ENCODE peak calls at places on chromosomes 7 and 10, in four cellular contexts. Q, K, O and F are unnamed samples.

GRCh38 chr10:87593702-87594101 is 66.0 kb upstream of the PAPSS2 start:
- DNase-seq in Q (peak), K (no peak), O (no peak), F (no peak)

GRCh38 chr10:92830478-92831389 is 17.6 kb upstream of the EXOC6 start:
- DNase-seq in Q (no peak), K (no peak), O (no peak), F (peak)

GRCh38 chr7:1666251-1666778 is 3.8 kb upstream of the ELFN1 start:
- DNase-seq in Q (no peak), K (peak), O (no peak), F (no peak)

GRCh38 chr10:52566471-52567246 is 205.9 kb downstream of the MBL2 start:
- DNase-seq in Q (peak), K (peak), O (peak), F (no peak)

GRCh38 chr10:43979551-43979950 is 330.9 kb upstream of the ZNF32 start:
- DNase-seq in Q (no peak), K (no peak), O (no peak), F (no peak)

GRCh38 chr7:6237002-6237401 is 35.4 kb downstream of the CYTH3 start:
- DNase-seq in Q (no peak), K (no peak), O (no peak), F (no peak)

GRCh38 chr7:46996972-46997371 is 584.9 kb downstream of the TNS3 start:
- DNase-seq in Q (no peak), K (no peak), O (no peak), F (no peak)

GRCh38 chr10:75209325-75210192 is 1.0 kb upstream of the VDAC2 start:
- DNase-seq in Q (peak), K (no peak), O (no peak), F (peak)

GRCh38 chr7:155361947-155362346 is 64.3 kb downstream of the INSIG1 start:
- DNase-seq in Q (no peak), K (no peak), O (no peak), F (no peak)

GRCh38 chr10:78513330-78513729 is 479.7 kb downstream of the RPS24 start:
- DNase-seq in Q (peak), K (no peak), O (no peak), F (no peak)

GRCh38 chr7:65910237-65910636 is 37.4 kb downstream of the VKORC1L1 start:
- DNase-seq in Q (peak), K (no peak), O (no peak), F (no peak)

GRCh38 chr10:124329941-124330340 is 88.8 kb downstream of the OAT start:
- DNase-seq in Q (no peak), K (no peak), O (no peak), F (no peak)

GRCh38 chr10:71486465-71487114 is 89.9 kb downstream of the CDH23 start:
- DNase-seq in Q (peak), K (no peak), O (peak), F (peak)

GRCh38 chr7:54811925-54812264 is 52.9 kb upstream of the SEC61G start:
- DNase-seq in Q (peak), K (no peak), O (no peak), F (no peak)

GRCh38 chr10:29525762-29526161 is 109.0 kb downstream of the SVIL start:
- DNase-seq in Q (no peak), K (no peak), O (no peak), F (no peak)

GRCh38 chr10:101006593-101007098 is 7.0 kb downstream of the LZTS2 start:
- DNase-seq in Q (peak), K (no peak), O (no peak), F (no peak)

GRCh38 chr10:1301138-1301537 is 245.0 kb downstream of the WDR37 start:
- DNase-seq in Q (no peak), K (no peak), O (no peak), F (no peak)

GRCh38 chr7:82373890-82374289 is 69.7 kb downstream of the CACNA2D1 start:
- DNase-seq in Q (no peak), K (no peak), O (no peak), F (no peak)

GRCh38 chr7:6556196-6556595 is 4.9 kb upstream of the GRID2IP start:
- DNase-seq in Q (no peak), K (no peak), O (no peak), F (no peak)

GRCh38 chr10:70901276-70901878 is 13.0 kb upstream of the PCBD1 start:
- DNase-seq in Q (no peak), K (no peak), O (no peak), F (no peak)

GRCh38 chr7:37732253-37732652 is 48.7 kb downstream of the GPR141 start:
- DNase-seq in Q (no peak), K (no peak), O (peak), F (peak)

GRCh38 chr7:29607259-29607658 is 43.6 kb downstream of the PRR15 start:
- DNase-seq in Q (no peak), K (no peak), O (no peak), F (no peak)

GRCh38 chr10:44056947-44057811 is 327.7 kb downstream of the CXCL12 start:
- DNase-seq in Q (no peak), K (no peak), O (no peak), F (no peak)

GRCh38 chr7:2734761-2735571 is 47.0 kb downstream of the AMZ1 start:
- DNase-seq in Q (no peak), K (no peak), O (no peak), F (peak)

GRCh38 chr10:114283535-114283934 is 44.5 kb downstream of the VWA2 start:
- DNase-seq in Q (no peak), K (no peak), O (no peak), F (no peak)

GRCh38 chr7:37916673-37917660 is at the start of gene SFRP4:
- DNase-seq in Q (peak), K (peak), O (peak), F (peak)

GRCh38 chr7:11302121-11302520 is 328.4 kb downstream of the PHF14 start:
- DNase-seq in Q (no peak), K (no peak), O (no peak), F (no peak)

GRCh38 chr7:2149672-2150444 is 82.9 kb downstream of the MAD1L1 start:
- DNase-seq in Q (no peak), K (no peak), O (peak), F (no peak)

GRCh38 chr10:79256264-79256806 is 90.9 kb upstream of the PPIF start:
- DNase-seq in Q (no peak), K (no peak), O (no peak), F (no peak)

GRCh38 chr7:55533050-55533728 is 39.1 kb downstream of the VOPP1 start:
- DNase-seq in Q (peak), K (no peak), O (no peak), F (no peak)

GRCh38 chr7:77887567-77887966 is 89.0 kb downstream of the PHTF2 start:
- DNase-seq in Q (peak), K (no peak), O (no peak), F (no peak)

GRCh38 chr7:135763261-135763660 is 14.6 kb upstream of the FAM180A start:
- DNase-seq in Q (peak), K (no peak), O (no peak), F (no peak)

GRCh38 chr10:97599272-97599619 is 9.7 kb downstream of the C10orf62 start:
- DNase-seq in Q (no peak), K (no peak), O (no peak), F (no peak)

GRCh38 chr10:37584643-37585042 is 272.8 kb downstream of the ZNF248 start:
- DNase-seq in Q (no peak), K (no peak), O (no peak), F (no peak)

DNA sequence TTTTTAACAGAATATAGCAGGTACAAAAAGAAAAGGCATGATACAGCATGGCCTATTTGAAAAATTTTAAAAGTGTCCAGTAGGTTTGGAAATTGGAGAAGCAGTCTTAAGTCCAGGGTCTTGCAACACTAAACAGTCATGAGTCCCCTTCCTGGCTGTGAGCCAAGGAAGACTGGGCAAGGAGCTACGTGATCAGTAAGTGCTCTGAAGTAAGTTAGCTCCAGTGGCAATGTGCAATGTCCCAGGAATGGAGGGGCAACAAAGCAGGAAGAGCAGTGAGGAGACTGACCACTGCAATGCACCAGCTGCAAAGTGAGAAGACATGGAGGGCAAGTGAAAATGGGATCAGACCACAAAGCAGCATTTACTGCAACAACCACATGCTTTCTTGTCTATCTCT is 72.9 kb upstream of the GRID1 start:
- DNase-seq in Q (peak), K (peak), O (peak), F (no peak)
- TF ChIP-seq BHLHE40 in Q (no peak), K (no peak), O (no peak), F (no peak)

DNA sequence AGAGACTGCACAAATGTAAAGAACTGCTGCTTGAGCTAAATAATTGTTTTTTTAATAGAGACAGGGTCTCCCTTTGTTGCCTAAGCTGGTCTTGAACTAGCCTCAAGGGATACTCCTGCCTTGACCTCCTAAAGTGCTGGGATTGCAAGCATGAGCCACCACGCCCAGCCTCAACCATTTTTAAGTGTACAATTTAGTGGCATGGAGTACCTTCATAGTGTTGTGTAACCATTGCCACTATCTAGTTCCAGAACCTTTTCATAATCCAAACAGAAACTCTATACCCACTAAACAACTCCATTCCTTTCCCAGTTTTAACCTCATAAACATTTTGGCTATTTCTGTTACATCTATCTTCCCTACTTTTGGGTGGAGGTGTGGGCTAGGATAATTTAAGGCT is 6.7 kb downstream of the EIF4H start:
- DNase-seq in Q (peak), K (no peak), O (no peak), F (no peak)
- H3K27ac ChIP-seq in Q (peak), K (no peak), O (no peak), F (no peak)

GRCh38 chr7:64882341-64883112 is 20.5 kb upstream of the ZNF273 start:
- DNase-seq in Q (no peak), K (no peak), O (no peak), F (no peak)

GRCh38 chr7:64884085-64884912 is 18.8 kb upstream of the ZNF273 start:
- DNase-seq in Q (no peak), K (no peak), O (no peak), F (no peak)

GRCh38 chr7:64884913-64885370 is 18.1 kb upstream of the ZNF273 start:
- DNase-seq in Q (no peak), K (no peak), O (no peak), F (no peak)

GRCh38 chr7:64881461-64882287 is 21.4 kb upstream of the ZNF273 start:
- DNase-seq in Q (no peak), K (no peak), O (no peak), F (no peak)

GRCh38 chr7:64883113-64883905 is 19.8 kb upstream of the ZNF273 start:
- DNase-seq in Q (no peak), K (no peak), O (no peak), F (no peak)
- TF ChIP-seq BHLHE40 in Q (no peak), K (no peak), O (no peak), F (no peak)

GRCh38 chr7:67593807-67594206 is 597.2 kb downstream of the TYW1 start:
- DNase-seq in Q (no peak), K (no peak), O (no peak), F (no peak)
- H3K27ac ChIP-seq in Q (no peak), K (no peak), O (no peak), F (no peak)

DNA sequence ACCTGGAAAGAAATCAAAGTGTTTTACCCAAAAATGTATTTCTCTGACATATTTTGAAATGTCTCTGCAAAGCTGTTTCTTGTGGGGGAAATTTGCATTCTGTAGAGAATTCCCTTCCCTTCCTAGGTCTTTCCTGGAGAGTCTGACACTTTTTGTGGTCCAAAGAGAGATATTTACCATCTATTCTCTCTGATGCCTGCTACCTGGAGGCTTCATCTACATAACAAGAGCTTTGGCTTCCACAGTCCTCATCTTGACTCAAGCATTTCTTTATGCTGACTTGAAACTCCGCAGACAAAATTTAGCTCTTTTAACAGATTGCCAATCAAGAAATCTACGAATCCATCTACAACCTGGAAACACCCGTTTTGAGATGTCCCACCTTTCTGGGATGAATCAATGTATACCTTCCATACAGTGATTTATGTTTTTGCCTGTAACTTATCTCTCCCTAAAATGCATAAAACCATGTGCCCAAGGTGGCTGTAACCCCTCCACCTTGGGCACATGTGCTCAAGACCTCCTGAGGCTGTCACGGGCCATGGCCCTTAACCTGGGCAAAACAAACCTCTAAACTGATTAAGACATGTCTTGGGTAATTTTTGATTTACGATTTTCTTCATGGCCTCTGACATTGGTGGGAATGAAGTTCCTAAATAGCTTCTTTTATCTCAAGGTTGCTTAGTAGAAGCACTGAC is 334.7 kb downstream of the GALNT17 start:
- DNase-seq in Q (no peak), K (no peak), O (no peak), F (no peak)
- TF ChIP-seq BHLHE40 in Q (no peak), K (no peak), O (no peak), F (no peak)